ENCODE peak calls at places on chromosome 4, in ten cellular contexts. Y is lower leg skin, N is Peyer's patch, O is body of pancreas, E is NB4, D is IMR-90, H is tibial nerve, T is stomach, A is right lobe of liver, C is spleen. U is an unnamed sample.

GRCh38 chr4:176191974-176192373 is 3.4 kb downstream of the SPATA4 start:
- DNase-seq in Y (no peak), N (no peak), O (no peak), E (no peak), D (peak; percentile 43), H (no peak), T (no peak), A (no peak), C (no peak), U (no peak)

GRCh38 chr4:124290678-124291077 is 421.9 kb downstream of the ANKRD50 start:
- DNase-seq in Y (no peak), N (no peak), O (no peak), E (no peak), D (no peak), H (no peak), T (no peak), A (no peak), C (no peak), U (no peak)

GRCh38 chr4:101217353-101218031 is 129.8 kb downstream of the PPP3CA start:
- DNase-seq in Y (no peak), N (no peak), O (no peak), E (no peak), D (peak; percentile 22), H (no peak), T (no peak), A (no peak), C (no peak), U (no peak)

GRCh38 chr4:116546759-116547158 is 538.6 kb downstream of the TRAM1L1 start:
- DNase-seq in Y (no peak), N (no peak), O (no peak), E (no peak), D (no peak), H (no peak), T (no peak), A (no peak), C (no peak), U (no peak)

GRCh38 chr4:68861057-68861456 is 45.3 kb downstream of the UGT2B10 start:
- DNase-seq in Y (no peak), N (no peak), O (no peak), E (no peak), D (no peak), H (no peak), T (no peak), A (no peak), C (no peak), U (no peak)

GRCh38 chr4:88865466-88865865 is 167.8 kb upstream of the NAP1L5 start:
- DNase-seq in Y (no peak), N (no peak), O (no peak), E (no peak), D (peak; percentile 47), H (no peak), T (no peak), A (no peak), C (no peak), U (no peak)

GRCh38 chr4:52926575-52926974 is 64.5 kb downstream of the RASL11B start:
- DNase-seq in Y (no peak), N (no peak), O (no peak), E (no peak), D (no peak), H (no peak), T (no peak), A (no peak), C (no peak), U (no peak)

GRCh38 chr4:99408346-99408745 is 26.8 kb downstream of the ADH7 start:
- DNase-seq in Y (no peak), N (no peak), O (peak; percentile 56), E (no peak), D (no peak), H (no peak), T (no peak), A (no peak), C (no peak), U (no peak)

GRCh38 chr4:4204401-4204745 is 22.4 kb downstream of the OTOP1 start:
- DNase-seq in Y (peak; percentile 43), N (no peak), O (no peak), E (no peak), D (no peak), H (no peak), T (no peak), A (no peak), C (no peak), U (no peak)

GRCh38 chr4:7343950-7344349 is 90.8 kb downstream of the PSAPL1 start:
- DNase-seq in Y (no peak), N (no peak), O (no peak), E (no peak), D (no peak), H (no peak), T (no peak), A (no peak), C (no peak), U (no peak)

GRCh38 chr4:168765726-168766125 is 244.3 kb downstream of the CBR4 start:
- DNase-seq in Y (no peak), N (no peak), O (no peak), E (no peak), D (peak; percentile 38), H (no peak), T (peak; percentile 64), A (no peak), C (no peak), U (no peak)

GRCh38 chr4:164293776-164294175 is 460.2 kb upstream of the SMIM31 start:
- DNase-seq in Y (no peak), N (no peak), O (no peak), E (no peak), D (no peak), H (no peak), T (no peak), A (no peak), C (no peak), U (no peak)

GRCh38 chr4:67549123-67549522 is 3.8 kb upstream of the CENPC start:
- DNase-seq in Y (no peak), N (no peak), O (no peak), E (peak; percentile 49), D (no peak), H (no peak), T (no peak), A (no peak), C (no peak), U (no peak)

GRCh38 chr4:80931645-80932215 is 98.8 kb upstream of the BMP3 start:
- DNase-seq in Y (no peak), N (no peak), O (no peak), E (no peak), D (no peak), H (no peak), T (no peak), A (no peak), C (no peak), U (no peak)

GRCh38 chr4:177123811-177124210 is 185.9 kb upstream of the NEIL3 start:
- DNase-seq in Y (no peak), N (no peak), O (no peak), E (no peak), D (no peak), H (no peak), T (no peak), A (no peak), C (no peak), U (no peak)

GRCh38 chr4:7332216-7333023 is 102.3 kb downstream of the PSAPL1 start:
- DNase-seq in Y (no peak), N (no peak), O (peak; percentile 47), E (no peak), D (peak; percentile 71), H (peak; percentile 70), T (no peak), A (peak; percentile 45), C (peak; percentile 67), U (peak; percentile 82)

GRCh38 chr4:140018931-140019618 is 134.9 kb downstream of the MAML3 start:
- DNase-seq in Y (no peak), N (no peak), O (no peak), E (peak; percentile 6), D (peak; percentile 24), H (no peak), T (no peak), A (no peak), C (no peak), U (no peak)
- H3K4me3 ChIP-seq in Y (no peak overlapping the region), N (no peak overlapping the region), O (no peak overlapping the region), E (no peak overlapping the region), D (no peak overlapping the region), H (no peak overlapping the region), T (no peak overlapping the region), A (no peak overlapping the region), C (no peak overlapping the region), U (no peak overlapping the region)

GRCh38 chr4:75673027-75673958 is at the start of gene G3BP2:
- DNase-seq in Y (peak; percentile 100), N (peak; percentile 96), O (peak; percentile 99), E (peak; percentile 98), D (peak; percentile 98), H (peak; percentile 91), T (peak; percentile 98), A (peak; percentile 99), C (peak; percentile 99), U (peak; percentile 99)
- TF ChIP-seq POLR2A in Y (peak; percentile 81), N (peak; percentile 91), O (peak; percentile 91), E (peak; percentile 81), D (peak; percentile 78), H (peak; percentile 94), T (no peak), A (peak; percentile 94), C (peak; percentile 86), U (peak; percentile 90)

DNA sequence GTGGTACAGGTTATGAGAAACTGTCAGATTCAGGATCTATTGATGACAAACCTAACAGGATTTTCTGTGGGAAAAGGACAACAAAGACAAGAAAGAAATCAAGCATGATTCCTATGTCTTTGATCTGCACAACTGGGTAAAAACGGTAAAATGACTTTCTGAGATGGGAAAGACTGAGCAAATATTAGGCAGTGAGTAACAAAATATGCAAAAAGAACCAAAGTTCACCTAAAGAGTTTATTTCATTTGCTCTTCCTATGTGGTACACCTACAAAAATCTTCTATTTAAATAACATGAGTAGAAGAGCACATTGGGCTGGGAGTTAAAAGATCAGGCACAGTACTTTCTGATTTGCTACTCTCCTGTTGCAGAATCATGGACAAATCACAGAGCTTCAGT is 37.6 kb downstream of the NFXL1 start:
- DNase-seq in Y (no peak), N (no peak), O (no peak), E (no peak), D (no peak), H (no peak), T (no peak), A (no peak), C (no peak), U (no peak)
- H3K4me3 ChIP-seq in Y (no peak overlapping the region), N (no peak overlapping the region), O (no peak overlapping the region), E (no peak overlapping the region), D (no peak overlapping the region), H (no peak overlapping the region), T (no peak overlapping the region), A (no peak overlapping the region), C (no peak overlapping the region), U (no peak overlapping the region)

GRCh38 chr4:2940267-2941137 is 22.7 kb downstream of the NOP14 start:
- DNase-seq in Y (peak; percentile 83), N (no peak), O (no peak), E (peak; percentile 27), D (no peak), H (no peak), T (no peak), A (peak; percentile 31), C (peak; percentile 69), U (peak; percentile 61)
- TF ChIP-seq POLR2A in Y (no peak), N (no peak), O (no peak), E (peak; percentile 36), D (no peak), H (no peak), T (no peak), A (no peak), C (no peak), U (no peak)

U was measured in sigmoid colon.